ENCODE peak calls at places on chromosomes 7 and 10, in eight cellular contexts. H is ovary, D is transverse colon, J is tibial nerve, B is A549, V is HepG2, Q is H1, Y is esophagus muscularis mucosa. A is an unnamed sample. For H3K4me1, the result is how much of the 10 kb centered on the place peaks cover.

GRCh38 chr10:121886997-121887622 is 40.7 kb downstream of the ATE1 start:
- DNase-seq in B (peak), Q (peak), V (peak), D (peak), J (peak), H (peak), Y (no peak), A (no peak)

GRCh38 chr10:103177123-103177522 is 15.9 kb downstream of the NT5C2 start:
- DNase-seq in H (no peak), D (no peak), B (no peak), V (no peak), Y (no peak), Q (no peak), J (no peak), A (no peak)

GRCh38 chr7:155843426-155844018 is 31.3 kb upstream of the SHH start:
- DNase-seq in H (no peak), J (no peak), Y (no peak), Q (no peak), B (no peak), V (no peak), D (no peak), A (peak)

GRCh38 chr7:41996381-41997035 is 240.5 kb downstream of the GLI3 start:
- DNase-seq in Q (no peak), B (no peak), Y (no peak), H (no peak), D (no peak), J (no peak), V (no peak), A (no peak)

GRCh38 chr10:2900530-2900929 is 166.8 kb upstream of the PFKP start:
- DNase-seq in D (no peak), V (no peak), H (no peak), B (no peak), Q (peak), Y (no peak), J (no peak), A (no peak)

GRCh38 chr7:5397657-5398237 is 25.9 kb downstream of the TNRC18 start:
- DNase-seq in D (no peak), J (no peak), H (no peak), V (no peak), Y (no peak), Q (no peak), B (no peak), A (no peak)

GRCh38 chr10:89813546-89813945 is 112.2 kb downstream of the KIF20B start:
- DNase-seq in Q (no peak), H (no peak), Y (no peak), J (no peak), V (no peak), D (no peak), B (no peak), A (no peak)

GRCh38 chr7:92763636-92764423 is 72.5 kb downstream of the CDK6 start:
- DNase-seq in J (no peak), D (no peak), V (peak), Y (no peak), H (no peak), B (peak), Q (peak), A (no peak)

GRCh38 chr7:108053250-108053649 is 50.3 kb upstream of the LAMB1 start:
- DNase-seq in H (no peak), B (no peak), J (no peak), Y (no peak), V (no peak), Q (no peak), D (no peak), A (no peak)

GRCh38 chr7:107312418-107312817 is 143.6 kb downstream of the HBP1 start:
- DNase-seq in V (no peak), B (no peak), D (no peak), Q (no peak), J (no peak), Y (no peak), H (no peak), A (no peak)

GRCh38 chr10:116800356-116800929 is 48.9 kb upstream of the ENO4 start:
- DNase-seq in J (no peak), Y (no peak), V (no peak), H (no peak), D (no peak), Q (no peak), B (no peak), A (no peak)

GRCh38 chr7:93663561-93664299 is 89.2 kb upstream of the CALCR start:
- DNase-seq in H (no peak), Y (no peak), V (no peak), J (no peak), D (no peak), Q (no peak), B (no peak), A (no peak)

GRCh38 chr7:75565129-75565528 is 73.0 kb downstream of the SPDYE5 start:
- DNase-seq in J (no peak), V (no peak), Y (no peak), H (peak), B (peak), Q (no peak), D (no peak), A (no peak)

GRCh38 chr10:67086324-67087139 is 160.7 kb downstream of the LRRTM3 start:
- DNase-seq in D (no peak), V (no peak), B (no peak), H (no peak), J (no peak), Y (no peak), Q (no peak), A (no peak)

GRCh38 chr7:46930336-46930735 is 651.6 kb downstream of the TNS3 start:
- DNase-seq in B (peak), D (no peak), H (peak), Q (no peak), V (no peak), J (no peak), Y (no peak), A (no peak)

GRCh38 chr7:139777304-139777890 is 401 bp downstream of the HIPK2 start:
- DNase-seq in D (peak), Q (no peak), B (no peak), V (no peak), J (no peak), H (peak), Y (no peak), A (no peak)

GRCh38 chr10:116658152-116658551 is 37.4 kb downstream of the PNLIPRP2 start:
- DNase-seq in V (no peak), D (no peak), Q (no peak), H (no peak), Y (peak), B (no peak), J (no peak), A (no peak)

GRCh38 chr10:110392860-110393732 is 88.4 kb upstream of the SMNDC1 start:
- DNase-seq in B (no peak), D (peak), V (no peak), Y (no peak), J (no peak), H (no peak), Q (no peak), A (no peak)

GRCh38 chr10:108496131-108496530 is 1331.6 kb upstream of the SORCS1 start:
- DNase-seq in V (no peak), H (no peak), D (no peak), Q (no peak), B (no peak), J (no peak), Y (no peak), A (no peak)

GRCh38 chr10:51231754-51232153 is 157.5 kb downstream of the PRKG1 start:
- DNase-seq in H (no peak), Y (no peak), Q (no peak), B (no peak), D (no peak), V (no peak), J (no peak), A (no peak)

DNA sequence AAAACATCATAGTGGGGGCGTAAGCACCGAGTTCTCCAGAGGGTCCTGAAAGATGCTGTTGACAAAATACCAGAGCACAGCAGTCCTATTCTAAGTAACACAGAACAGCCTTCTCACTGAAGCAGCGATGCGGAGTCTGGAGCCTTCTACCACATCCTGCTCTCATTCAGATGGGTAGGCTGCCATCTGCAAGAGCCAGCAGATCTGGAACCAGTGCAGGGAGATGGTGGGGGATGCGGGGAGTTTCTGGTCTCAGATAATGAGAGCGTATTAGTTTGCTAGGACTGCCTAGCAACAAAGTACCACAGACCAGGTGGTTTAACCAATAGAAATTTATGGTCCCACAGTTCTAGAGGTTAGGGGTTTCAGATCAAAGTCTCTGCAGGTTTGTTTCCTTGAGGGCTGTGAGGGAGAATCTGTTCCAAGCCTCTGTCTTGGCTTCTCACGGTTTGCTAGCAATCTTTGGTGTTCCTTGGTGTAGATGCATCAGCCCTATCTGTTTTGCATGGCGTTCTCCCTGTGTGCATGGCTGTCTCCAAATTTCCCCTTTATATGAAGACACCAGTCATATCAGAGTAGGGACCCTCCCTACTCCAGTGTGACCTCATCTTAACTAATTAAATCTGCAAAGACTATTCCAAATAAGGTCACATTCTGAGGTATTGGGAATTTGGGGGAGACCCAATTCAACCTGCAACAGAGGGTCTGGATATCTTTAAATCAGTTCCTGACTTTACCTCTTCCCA is 52.0 kb upstream of the STEAP1B start:
- DNase-seq in D (no peak), B (no peak), V (no peak), H (no peak), Y (no peak), J (no peak), Q (peak), A (no peak)
- H3K4me1 ChIP-seq in D (under half), B (under half), V (under half), H (under half), Y (under half), J (under half), Q (under half), A (under half)

GRCh38 chr7:27112361-27112760 is 9.9 kb upstream of the HOXA2 start:
- DNase-seq in Q (no peak), J (no peak), Y (no peak), D (no peak), H (no peak), B (no peak), V (no peak), A (no peak)

GRCh38 chr7:27110163-27110976 is 7.9 kb upstream of the HOXA2 start:
- DNase-seq in Q (peak), B (peak), Y (peak), V (no peak), H (no peak), D (peak), J (no peak), A (peak)

GRCh38 chr7:27111753-27112277 is 9.3 kb upstream of the HOXA2 start:
- DNase-seq in Q (no peak), J (no peak), D (no peak), B (no peak), H (no peak), V (no peak), Y (no peak), A (no peak)

GRCh38 chr7:27109533-27110162 is 7.2 kb upstream of the HOXA2 start:
- DNase-seq in V (no peak), H (no peak), B (no peak), Y (no peak), D (no peak), J (no peak), Q (no peak), A (no peak)

DNA sequence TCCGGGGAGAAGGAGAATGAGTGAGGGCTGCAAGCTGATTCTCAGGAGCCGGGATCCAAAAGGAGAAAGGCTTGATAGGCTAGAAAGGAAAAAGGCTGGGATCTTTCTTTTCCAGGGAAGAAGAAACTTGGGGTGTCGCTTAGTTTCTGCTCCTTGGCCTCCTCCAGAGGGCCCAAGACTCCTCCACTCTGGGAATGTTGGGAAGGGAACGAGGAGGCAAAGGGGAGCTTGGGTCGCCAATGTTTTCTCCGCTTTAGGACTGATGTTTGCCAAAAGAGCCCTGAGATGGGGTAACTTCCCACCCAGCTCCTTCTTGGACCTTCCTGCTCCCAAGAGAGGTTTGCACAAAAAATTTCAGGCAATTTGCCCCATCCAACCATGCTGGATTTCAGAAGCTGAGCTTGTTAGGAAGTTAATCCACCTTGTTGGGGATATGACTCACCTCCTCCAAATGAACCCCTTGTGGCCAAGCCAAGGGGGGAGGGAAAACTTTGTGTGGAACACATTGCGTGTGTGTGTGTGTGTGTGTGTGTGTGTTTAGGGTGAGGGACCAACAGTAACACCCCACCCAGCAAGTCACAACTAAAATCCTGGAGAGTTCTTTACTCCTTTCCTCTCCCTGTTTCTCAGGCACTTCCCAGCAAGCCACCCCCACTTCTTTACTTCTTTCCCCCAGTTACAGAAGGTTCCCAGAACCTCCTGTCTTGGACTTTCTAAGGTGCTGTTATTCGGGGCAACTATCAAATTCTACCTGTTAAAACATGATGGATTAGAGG is 8.7 kb upstream of the HOXA2 start:
- DNase-seq in Y (no peak), B (peak), J (no peak), V (no peak), D (no peak), Q (no peak), H (no peak), A (no peak)
- TF ChIP-seq EP300 in Y (no peak), B (no peak), J (peak), V (no peak), D (no peak), Q (no peak), H (no peak), A (no peak)

DNA sequence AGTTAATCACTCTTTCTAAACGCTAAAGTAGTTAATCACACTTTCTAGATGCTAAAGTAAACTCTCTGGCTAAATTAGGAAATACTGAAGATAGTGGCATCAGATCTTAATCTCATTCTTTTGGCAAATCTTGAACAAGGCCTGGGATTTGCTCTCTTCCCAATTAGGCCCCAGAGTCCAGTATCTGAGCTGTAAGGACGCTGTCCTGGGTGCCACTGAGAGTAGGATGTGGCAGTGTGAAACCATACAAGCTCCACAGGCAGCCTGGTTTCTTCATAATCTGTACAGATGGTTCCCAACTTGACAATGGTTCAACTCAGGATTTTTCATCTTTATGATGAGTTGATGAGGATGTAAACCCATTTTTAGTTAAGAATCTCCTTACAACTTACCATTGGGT is 36.9 kb downstream of the GRB10 start:
- DNase-seq in H (no peak), V (no peak), Y (no peak), Q (no peak), D (no peak), B (no peak), J (no peak), A (no peak)
- H3K4me1 ChIP-seq in H (under half), V (under half), Y (under half), Q (under half), D (under half), B (under half), J (under half), A (under half)

GRCh38 chr10:132452216-132452650 is 55.2 kb downstream of the PWWP2B start:
- DNase-seq in D (peak), Y (no peak), B (no peak), H (peak), V (no peak), J (no peak), Q (no peak), A (peak)
- TF ChIP-seq EP300 in D (no peak), Y (no peak), B (no peak), H (no peak), V (no peak), J (no peak), Q (no peak), A (no peak)

DNA sequence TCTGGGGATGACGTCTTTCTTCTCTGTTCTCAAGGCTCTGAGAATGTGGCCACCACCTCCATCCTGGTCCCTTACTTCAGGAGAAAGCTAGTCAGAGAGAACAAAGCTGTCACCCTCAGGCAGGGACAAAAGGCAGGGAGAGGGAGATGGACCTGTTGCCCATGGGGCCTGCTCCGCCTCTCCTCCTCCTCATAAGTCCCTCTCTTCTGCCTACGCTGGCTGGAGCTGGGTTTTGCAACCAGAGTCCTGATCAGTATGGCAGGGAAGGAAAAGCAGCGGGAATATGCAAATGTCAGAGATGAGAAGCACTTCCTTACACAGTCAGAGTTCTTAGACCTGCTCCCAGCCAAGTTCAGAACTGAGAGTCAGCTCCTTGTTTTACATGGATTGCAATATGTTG is 231.2 kb downstream of the ADAM12 start:
- DNase-seq in H (no peak), D (no peak), Q (no peak), B (no peak), V (no peak), J (no peak), Y (no peak), A (no peak)
- H3K4me1 ChIP-seq in H (under half), D (under half), Q (under half), B (under half), V (under half), J (under half), Y (under half), A (under half)

GRCh38 chr10:28367865-28368541 is 65.1 kb upstream of the MPP7 start:
- DNase-seq in H (no peak), V (no peak), B (no peak), Y (no peak), Q (no peak), J (no peak), D (peak), A (no peak)
- TF ChIP-seq EP300 in H (no peak), V (no peak), B (no peak), Y (no peak), Q (no peak), J (no peak), D (no peak), A (no peak)

GRCh38 chr7:90178166-90178565 is 23.9 kb downstream of the STEAP1 start:
- DNase-seq in B (no peak), Q (no peak), V (no peak), J (no peak), D (no peak), Y (no peak), H (no peak), A (no peak)
- H3K4me1 ChIP-seq in B (under half), Q (under half), V (under half), J (under half), D (under half), Y (under half), H (under half), A (under half)

GRCh38 chr7:129072410-129073063 is 17.6 kb upstream of the TNPO3 start:
- DNase-seq in Q (no peak), B (no peak), J (no peak), V (peak), H (no peak), D (no peak), Y (no peak), A (no peak)

GRCh38 chr7:129073738-129074137 is 18.8 kb upstream of the TNPO3 start:
- DNase-seq in Q (no peak), Y (no peak), B (no peak), D (no peak), J (no peak), V (no peak), H (no peak), A (no peak)

GRCh38 chr7:129074994-129075393 is 20.1 kb upstream of the TNPO3 start:
- DNase-seq in H (no peak), D (no peak), Q (no peak), Y (no peak), B (no peak), J (no peak), V (no peak), A (no peak)

GRCh38 chr7:129074361-129074871 is 19.5 kb upstream of the TNPO3 start:
- DNase-seq in H (no peak), J (no peak), Y (no peak), Q (no peak), V (no peak), D (no peak), B (no peak), A (no peak)

GRCh38 chr7:129073204-129073603 is 18.3 kb upstream of the TNPO3 start:
- DNase-seq in D (no peak), B (no peak), H (no peak), V (no peak), J (no peak), Y (no peak), Q (no peak), A (no peak)
- TF ChIP-seq EP300 in D (no peak), B (no peak), H (no peak), V (no peak), J (no peak), Y (no peak), Q (no peak), A (no peak)

DNA sequence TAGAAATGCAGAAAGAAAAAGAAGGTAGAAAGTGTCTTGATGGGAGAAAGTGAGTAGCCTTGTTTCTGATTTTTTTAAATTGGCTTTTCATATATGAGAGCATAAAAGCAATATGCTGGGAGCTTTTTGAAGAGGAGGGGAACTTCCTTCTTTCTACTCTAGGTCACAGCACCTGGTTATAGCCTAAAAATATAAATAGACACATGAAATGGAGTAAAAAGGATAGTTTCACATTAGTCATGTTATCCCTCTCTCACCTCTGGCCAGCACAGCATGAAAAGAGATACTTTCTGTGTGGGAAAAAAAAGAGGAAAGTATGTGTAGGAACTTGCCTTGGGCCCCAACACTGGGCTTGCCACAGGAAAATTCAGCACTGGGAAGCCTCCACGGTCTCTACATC is 292.2 kb upstream of the ZWINT start:
- DNase-seq in B (no peak), J (no peak), Y (no peak), V (no peak), D (no peak), Q (no peak), H (no peak), A (no peak)
- H3K4me1 ChIP-seq in B (under half), J (under half), Y (under half), V (under half), D (under half), Q (under half), H (under half), A (under half)